ENCODE peak calls at places on chromosomes 4 and X, in ten cellular contexts. One of them, this sample, is unnamed.

GRCh38 chr4:156999175-156999517 is 27.5 kb upstream of the PDGFC start:
- DNase-seq in Panc1: peak
- DNase-seq in K562: no peak
- DNase-seq in HCT116: peak
- DNase-seq in stomach: peak
- DNase-seq in endothelial cell of umbilical vein: peak
- DNase-seq in H1: no peak
- DNase-seq in suprapubic skin: no peak
- DNase-seq in sigmoid colon: no peak
- DNase-seq in spleen: no peak
- DNase-seq in this sample: no peak

GRCh38 chr4:85952982-85953650 is 406.7 kb downstream of the MAPK10 start:
- DNase-seq in Panc1: no peak
- DNase-seq in K562: no peak
- DNase-seq in HCT116: no peak
- DNase-seq in stomach: no peak
- DNase-seq in endothelial cell of umbilical vein: no peak
- DNase-seq in H1: no peak
- DNase-seq in suprapubic skin: no peak
- DNase-seq in sigmoid colon: no peak
- DNase-seq in spleen: no peak
- DNase-seq in this sample: no peak

GRCh38 chr4:95415346-95415771 is 133.4 kb downstream of the UNC5C start:
- DNase-seq in Panc1: no peak
- DNase-seq in K562: no peak
- DNase-seq in HCT116: no peak
- DNase-seq in stomach: no peak
- DNase-seq in endothelial cell of umbilical vein: no peak
- DNase-seq in H1: no peak
- DNase-seq in suprapubic skin: no peak
- DNase-seq in sigmoid colon: no peak
- DNase-seq in spleen: no peak
- DNase-seq in this sample: no peak

GRCh38 chr4:8830611-8831200 is 40.9 kb downstream of the HMX1 start:
- DNase-seq in Panc1: no peak
- DNase-seq in K562: no peak
- DNase-seq in HCT116: no peak
- DNase-seq in stomach: peak
- DNase-seq in endothelial cell of umbilical vein: no peak
- DNase-seq in H1: peak
- DNase-seq in suprapubic skin: peak
- DNase-seq in sigmoid colon: peak
- DNase-seq in spleen: no peak
- DNase-seq in this sample: no peak

GRCh38 chr4:27368781-27369180 is 508.1 kb downstream of the STIM2 start:
- DNase-seq in Panc1: no peak
- DNase-seq in K562: no peak
- DNase-seq in HCT116: no peak
- DNase-seq in stomach: no peak
- DNase-seq in endothelial cell of umbilical vein: no peak
- DNase-seq in H1: no peak
- DNase-seq in suprapubic skin: no peak
- DNase-seq in sigmoid colon: no peak
- DNase-seq in spleen: no peak
- DNase-seq in this sample: no peak

GRCh38 chr4:10157478-10158354 is 41.1 kb upstream of the WDR1 start:
- DNase-seq in Panc1: peak
- DNase-seq in K562: peak
- DNase-seq in HCT116: peak
- DNase-seq in stomach: peak
- DNase-seq in endothelial cell of umbilical vein: peak
- DNase-seq in H1: peak
- DNase-seq in suprapubic skin: no peak
- DNase-seq in sigmoid colon: peak
- DNase-seq in spleen: no peak
- DNase-seq in this sample: peak

GRCh38 chrX:41759817-41760216 is 35.8 kb downstream of the GPR82 start:
- DNase-seq in Panc1: no peak
- DNase-seq in K562: peak
- DNase-seq in HCT116: peak
- DNase-seq in stomach: no peak
- DNase-seq in endothelial cell of umbilical vein: peak
- DNase-seq in H1: no peak
- DNase-seq in suprapubic skin: no peak
- DNase-seq in sigmoid colon: no peak
- DNase-seq in spleen: no peak
- DNase-seq in this sample: no peak

GRCh38 chr4:128385683-128386304 is 98.2 kb upstream of the PGRMC2 start:
- DNase-seq in Panc1: no peak
- DNase-seq in K562: no peak
- DNase-seq in HCT116: no peak
- DNase-seq in stomach: no peak
- DNase-seq in endothelial cell of umbilical vein: peak
- DNase-seq in H1: no peak
- DNase-seq in suprapubic skin: no peak
- DNase-seq in sigmoid colon: no peak
- DNase-seq in spleen: no peak
- DNase-seq in this sample: no peak

GRCh38 chr4:99219072-99219471 is at the start of gene ADH6:
- DNase-seq in Panc1: no peak
- DNase-seq in K562: no peak
- DNase-seq in HCT116: no peak
- DNase-seq in stomach: no peak
- DNase-seq in endothelial cell of umbilical vein: no peak
- DNase-seq in H1: no peak
- DNase-seq in suprapubic skin: no peak
- DNase-seq in sigmoid colon: no peak
- DNase-seq in spleen: no peak
- DNase-seq in this sample: no peak

GRCh38 chr4:137125011-137125410 is 407.3 kb downstream of the PCDH18 start:
- DNase-seq in Panc1: no peak
- DNase-seq in K562: no peak
- DNase-seq in HCT116: peak
- DNase-seq in stomach: no peak
- DNase-seq in endothelial cell of umbilical vein: no peak
- DNase-seq in H1: no peak
- DNase-seq in suprapubic skin: no peak
- DNase-seq in sigmoid colon: no peak
- DNase-seq in spleen: no peak
- DNase-seq in this sample: no peak

GRCh38 chrX:23332888-23333821 is 1.5 kb upstream of the PTCHD1 start:
- DNase-seq in Panc1: no peak
- DNase-seq in K562: no peak
- DNase-seq in HCT116: no peak
- DNase-seq in stomach: no peak
- DNase-seq in endothelial cell of umbilical vein: no peak
- DNase-seq in H1: peak
- DNase-seq in suprapubic skin: no peak
- DNase-seq in sigmoid colon: no peak
- DNase-seq in spleen: no peak
- DNase-seq in this sample: no peak
- TF ChIP-seq POLR2AphosphoS5 in Panc1: no peak
- TF ChIP-seq POLR2AphosphoS5 in K562: no peak
- TF ChIP-seq POLR2AphosphoS5 in HCT116: no peak
- TF ChIP-seq POLR2AphosphoS5 in stomach: no peak
- TF ChIP-seq POLR2AphosphoS5 in endothelial cell of umbilical vein: no peak
- TF ChIP-seq POLR2AphosphoS5 in H1: no peak
- TF ChIP-seq POLR2AphosphoS5 in suprapubic skin: no peak
- TF ChIP-seq POLR2AphosphoS5 in sigmoid colon: no peak
- TF ChIP-seq POLR2AphosphoS5 in spleen: no peak
- TF ChIP-seq POLR2AphosphoS5 in this sample: no peak

DNA sequence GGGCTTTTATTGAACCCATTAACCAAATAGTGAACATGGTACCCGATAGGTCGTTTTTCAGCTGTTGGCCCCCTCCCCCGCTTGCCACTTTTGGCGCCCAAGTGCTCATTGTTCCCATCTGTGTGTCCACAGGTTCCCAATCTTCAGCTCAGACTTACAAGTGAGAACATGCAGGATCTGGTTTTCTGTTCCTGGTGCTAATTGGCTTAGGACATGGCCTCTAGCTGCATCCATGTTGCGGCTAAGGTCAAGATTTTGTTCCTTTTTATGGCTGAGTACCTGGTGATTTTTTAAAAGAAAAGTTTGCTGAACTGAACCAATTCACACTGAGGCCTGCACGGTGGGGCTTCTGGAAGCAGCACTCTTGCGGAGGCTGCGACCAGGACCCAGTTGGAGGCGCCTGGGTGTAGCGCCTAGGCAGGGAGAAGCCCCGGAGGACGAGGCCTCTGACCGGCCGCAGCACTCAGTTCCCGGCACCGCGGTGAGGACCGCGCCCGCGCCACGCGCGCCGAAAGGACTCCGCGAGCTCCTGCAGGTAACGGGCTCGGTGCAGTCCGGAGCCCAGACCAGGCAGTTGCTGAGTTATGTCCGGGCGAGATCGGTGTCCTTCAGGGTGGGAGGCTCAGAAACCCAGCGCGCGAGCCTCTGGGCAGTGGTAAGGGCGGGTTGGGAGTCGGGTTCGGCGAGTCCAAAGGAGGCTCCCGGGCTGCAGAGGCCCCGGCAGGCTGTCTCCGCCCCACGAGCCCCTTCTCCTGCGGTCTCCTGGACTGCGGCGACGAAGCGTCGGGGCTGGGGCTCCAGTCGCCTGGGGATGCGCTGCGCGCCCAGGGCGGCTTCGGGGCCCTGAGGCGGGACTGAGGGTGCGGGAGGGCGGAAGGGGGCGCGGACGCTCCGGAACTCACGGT is 15.8 kb upstream of the SLC25A4 start:
- DNase-seq in Panc1: no peak
- DNase-seq in K562: no peak
- DNase-seq in HCT116: no peak
- DNase-seq in stomach: no peak
- DNase-seq in endothelial cell of umbilical vein: peak
- DNase-seq in H1: peak
- DNase-seq in suprapubic skin: no peak
- DNase-seq in sigmoid colon: no peak
- DNase-seq in spleen: no peak
- DNase-seq in this sample: no peak
- H3K4me3 ChIP-seq in Panc1: peak
- H3K4me3 ChIP-seq in K562: no peak
- H3K4me3 ChIP-seq in HCT116: no peak
- H3K4me3 ChIP-seq in stomach: peak
- H3K4me3 ChIP-seq in endothelial cell of umbilical vein: peak
- H3K4me3 ChIP-seq in H1: peak
- H3K4me3 ChIP-seq in suprapubic skin: peak
- H3K4me3 ChIP-seq in sigmoid colon: peak
- H3K4me3 ChIP-seq in spleen: peak
- H3K4me3 ChIP-seq in this sample: peak

GRCh38 chrX:43963726-43964125 is 9.5 kb downstream of the NDP start:
- DNase-seq in Panc1: no peak
- DNase-seq in K562: no peak
- DNase-seq in HCT116: no peak
- DNase-seq in stomach: no peak
- DNase-seq in endothelial cell of umbilical vein: no peak
- DNase-seq in H1: no peak
- DNase-seq in suprapubic skin: no peak
- DNase-seq in sigmoid colon: no peak
- DNase-seq in spleen: no peak
- DNase-seq in this sample: no peak

GRCh38 chrX:43964936-43965335 is 8.3 kb downstream of the NDP start:
- DNase-seq in Panc1: no peak
- DNase-seq in K562: no peak
- DNase-seq in HCT116: no peak
- DNase-seq in stomach: no peak
- DNase-seq in endothelial cell of umbilical vein: peak
- DNase-seq in H1: no peak
- DNase-seq in suprapubic skin: no peak
- DNase-seq in sigmoid colon: no peak
- DNase-seq in spleen: no peak
- DNase-seq in this sample: no peak

GRCh38 chrX:43958529-43958928 is 14.7 kb downstream of the NDP start:
- DNase-seq in Panc1: peak
- DNase-seq in K562: peak
- DNase-seq in HCT116: peak
- DNase-seq in stomach: no peak
- DNase-seq in endothelial cell of umbilical vein: peak
- DNase-seq in H1: no peak
- DNase-seq in suprapubic skin: no peak
- DNase-seq in sigmoid colon: no peak
- DNase-seq in spleen: no peak
- DNase-seq in this sample: no peak

GRCh38 chrX:43962636-43963035 is 10.6 kb downstream of the NDP start:
- DNase-seq in Panc1: no peak
- DNase-seq in K562: no peak
- DNase-seq in HCT116: no peak
- DNase-seq in stomach: no peak
- DNase-seq in endothelial cell of umbilical vein: no peak
- DNase-seq in H1: no peak
- DNase-seq in suprapubic skin: no peak
- DNase-seq in sigmoid colon: no peak
- DNase-seq in spleen: no peak
- DNase-seq in this sample: no peak

DNA sequence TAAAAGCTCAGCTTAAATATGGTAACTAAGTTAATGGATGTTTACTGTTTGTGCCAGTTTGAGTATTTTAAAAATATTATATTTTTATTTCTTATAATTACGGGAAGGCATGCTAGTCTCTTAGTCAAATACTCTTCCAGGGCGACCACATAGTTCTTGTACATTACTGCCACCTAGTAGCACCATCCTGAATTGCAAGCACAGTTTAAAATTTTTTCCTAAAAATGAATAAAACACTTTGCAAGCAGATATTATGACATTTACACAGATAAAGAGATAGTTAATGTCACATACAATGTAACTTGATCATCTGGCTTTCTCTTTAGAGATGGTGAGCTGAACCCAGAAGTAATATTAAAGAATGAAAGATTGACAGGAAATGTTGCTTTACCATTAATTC is 11.5 kb downstream of the NDP start:
- DNase-seq in Panc1: no peak
- DNase-seq in K562: peak
- DNase-seq in HCT116: no peak
- DNase-seq in stomach: no peak
- DNase-seq in endothelial cell of umbilical vein: no peak
- DNase-seq in H1: no peak
- DNase-seq in suprapubic skin: no peak
- DNase-seq in sigmoid colon: no peak
- DNase-seq in spleen: no peak
- DNase-seq in this sample: no peak
- TF ChIP-seq CTCF in Panc1: peak
- TF ChIP-seq CTCF in K562: no peak
- TF ChIP-seq CTCF in HCT116: peak
- TF ChIP-seq CTCF in stomach: no peak
- TF ChIP-seq CTCF in endothelial cell of umbilical vein: no peak
- TF ChIP-seq CTCF in H1: no peak
- TF ChIP-seq CTCF in suprapubic skin: no peak
- TF ChIP-seq CTCF in sigmoid colon: no peak
- TF ChIP-seq CTCF in spleen: no peak
- TF ChIP-seq CTCF in this sample: no peak

DNA sequence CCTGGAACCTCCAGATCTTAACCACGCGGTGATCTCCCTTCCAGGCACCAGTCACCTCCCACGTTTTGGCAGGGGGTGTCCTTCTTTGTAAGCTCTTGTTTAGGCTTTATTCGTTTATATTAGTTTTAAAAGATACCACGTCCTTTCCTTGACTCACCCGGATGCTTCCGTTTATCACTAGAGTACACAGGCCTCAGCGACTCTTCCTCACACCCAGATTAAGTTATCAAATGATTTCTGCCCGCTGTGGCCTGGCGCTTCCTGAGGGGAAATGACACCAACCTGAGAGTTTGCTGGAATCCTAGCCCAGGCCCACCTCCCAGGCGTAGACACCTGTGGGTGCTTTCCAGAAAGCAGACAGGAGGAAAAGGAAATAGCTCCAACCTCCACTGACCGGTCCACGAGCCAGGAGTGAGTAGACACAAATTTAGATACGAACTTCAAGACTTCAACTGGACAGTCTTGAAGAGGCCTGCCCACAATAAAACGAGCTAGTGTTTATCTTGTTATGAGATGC is 756 bp upstream of the ADAMTS3 start:
- DNase-seq in Panc1: no peak
- DNase-seq in K562: no peak
- DNase-seq in HCT116: no peak
- DNase-seq in stomach: no peak
- DNase-seq in endothelial cell of umbilical vein: peak
- DNase-seq in H1: no peak
- DNase-seq in suprapubic skin: no peak
- DNase-seq in sigmoid colon: no peak
- DNase-seq in spleen: no peak
- DNase-seq in this sample: no peak
- TF ChIP-seq POLR2AphosphoS5 in Panc1: no peak
- TF ChIP-seq POLR2AphosphoS5 in K562: no peak
- TF ChIP-seq POLR2AphosphoS5 in HCT116: no peak
- TF ChIP-seq POLR2AphosphoS5 in stomach: no peak
- TF ChIP-seq POLR2AphosphoS5 in endothelial cell of umbilical vein: no peak
- TF ChIP-seq POLR2AphosphoS5 in H1: no peak
- TF ChIP-seq POLR2AphosphoS5 in suprapubic skin: no peak
- TF ChIP-seq POLR2AphosphoS5 in sigmoid colon: no peak
- TF ChIP-seq POLR2AphosphoS5 in spleen: no peak
- TF ChIP-seq POLR2AphosphoS5 in this sample: no peak